ENCODE peak calls at places on chromosomes 2 and 18, in nine cellular contexts. One of them, this sample, is unnamed.
A peak's percentile ranks its signal among the peaks of the same experiment; 100 is the strongest.

GRCh38 chr2:239315308-239315707 is 85.5 kb downstream of the HDAC4 start:
- DNase-seq in activated effector memory CD4-positive, alpha-beta T cell treated with anti-CD3 and anti-CD28 coated beads, Interleukin-2, amount 50 U/mL, for 16 hours: peak; percentile 17
- DNase-seq in GM04504: no peak
- DNase-seq in astrocyte of the spinal cord: no peak
- DNase-seq in naive B cell: no peak
- DNase-seq in cardiac fibroblast: no peak
- DNase-seq in neuronal stem cell: no peak
- DNase-seq in central memory CD4-positive, alpha-beta T cell: no peak
- DNase-seq in kidney: no peak
- DNase-seq in this sample: no peak

GRCh38 chr2:42558827-42559226 is 9.6 kb upstream of the MTA3 start:
- DNase-seq in activated effector memory CD4-positive, alpha-beta T cell treated with anti-CD3 and anti-CD28 coated beads, Interleukin-2, amount 50 U/mL, for 16 hours: no peak
- DNase-seq in GM04504: no peak
- DNase-seq in kidney: no peak
- DNase-seq in cardiac fibroblast: no peak
- DNase-seq in naive B cell: no peak
- DNase-seq in central memory CD4-positive, alpha-beta T cell: no peak
- DNase-seq in neuronal stem cell: no peak
- DNase-seq in astrocyte of the spinal cord: no peak
- DNase-seq in this sample: no peak

GRCh38 chr2:46963961-46964673 is 48.5 kb upstream of the MCFD2 start:
- DNase-seq in GM04504: no peak
- DNase-seq in activated effector memory CD4-positive, alpha-beta T cell treated with anti-CD3 and anti-CD28 coated beads, Interleukin-2, amount 50 U/mL, for 16 hours: no peak
- DNase-seq in central memory CD4-positive, alpha-beta T cell: no peak
- DNase-seq in astrocyte of the spinal cord: no peak
- DNase-seq in naive B cell: no peak
- DNase-seq in kidney: no peak
- DNase-seq in neuronal stem cell: no peak
- DNase-seq in cardiac fibroblast: no peak
- DNase-seq in this sample: no peak

GRCh38 chr2:169221745-169222369 is 140.5 kb downstream of the LRP2 start:
- DNase-seq in neuronal stem cell: no peak
- DNase-seq in central memory CD4-positive, alpha-beta T cell: no peak
- DNase-seq in activated effector memory CD4-positive, alpha-beta T cell treated with anti-CD3 and anti-CD28 coated beads, Interleukin-2, amount 50 U/mL, for 16 hours: no peak
- DNase-seq in naive B cell: no peak
- DNase-seq in astrocyte of the spinal cord: peak; percentile 48
- DNase-seq in kidney: no peak
- DNase-seq in GM04504: no peak
- DNase-seq in cardiac fibroblast: peak; percentile 55
- DNase-seq in this sample: peak; percentile 61

GRCh38 chr2:176827269-176827668 is 385.3 kb upstream of the HNRNPA3 start:
- DNase-seq in activated effector memory CD4-positive, alpha-beta T cell treated with anti-CD3 and anti-CD28 coated beads, Interleukin-2, amount 50 U/mL, for 16 hours: no peak
- DNase-seq in naive B cell: no peak
- DNase-seq in astrocyte of the spinal cord: no peak
- DNase-seq in central memory CD4-positive, alpha-beta T cell: no peak
- DNase-seq in kidney: no peak
- DNase-seq in neuronal stem cell: no peak
- DNase-seq in GM04504: no peak
- DNase-seq in cardiac fibroblast: no peak
- DNase-seq in this sample: no peak

GRCh38 chr2:231557571-231558217 is 27.4 kb upstream of the NMUR1 start:
- DNase-seq in central memory CD4-positive, alpha-beta T cell: peak; percentile 72
- DNase-seq in neuronal stem cell: peak; percentile 51
- DNase-seq in cardiac fibroblast: peak; percentile 94
- DNase-seq in kidney: peak; percentile 89
- DNase-seq in naive B cell: peak; percentile 72
- DNase-seq in GM04504: peak; percentile 60
- DNase-seq in activated effector memory CD4-positive, alpha-beta T cell treated with anti-CD3 and anti-CD28 coated beads, Interleukin-2, amount 50 U/mL, for 16 hours: peak; percentile 82
- DNase-seq in astrocyte of the spinal cord: peak; percentile 72
- DNase-seq in this sample: peak; percentile 22

GRCh38 chr2:142944264-142944663 is 66.8 kb downstream of the KYNU start:
- DNase-seq in naive B cell: no peak
- DNase-seq in kidney: no peak
- DNase-seq in GM04504: peak; percentile 26
- DNase-seq in central memory CD4-positive, alpha-beta T cell: no peak
- DNase-seq in astrocyte of the spinal cord: peak; percentile 52
- DNase-seq in activated effector memory CD4-positive, alpha-beta T cell treated with anti-CD3 and anti-CD28 coated beads, Interleukin-2, amount 50 U/mL, for 16 hours: no peak
- DNase-seq in neuronal stem cell: no peak
- DNase-seq in cardiac fibroblast: no peak
- DNase-seq in this sample: no peak

GRCh38 chr2:134466141-134466540 is 212.3 kb downstream of the MGAT5 start:
- DNase-seq in kidney: no peak
- DNase-seq in astrocyte of the spinal cord: no peak
- DNase-seq in GM04504: no peak
- DNase-seq in neuronal stem cell: no peak
- DNase-seq in naive B cell: no peak
- DNase-seq in activated effector memory CD4-positive, alpha-beta T cell treated with anti-CD3 and anti-CD28 coated beads, Interleukin-2, amount 50 U/mL, for 16 hours: no peak
- DNase-seq in cardiac fibroblast: peak; percentile 10
- DNase-seq in central memory CD4-positive, alpha-beta T cell: no peak
- DNase-seq in this sample: peak; percentile 57

GRCh38 chr2:40230186-40230585 is 221.7 kb downstream of the SLC8A1 start:
- DNase-seq in GM04504: no peak
- DNase-seq in activated effector memory CD4-positive, alpha-beta T cell treated with anti-CD3 and anti-CD28 coated beads, Interleukin-2, amount 50 U/mL, for 16 hours: no peak
- DNase-seq in astrocyte of the spinal cord: no peak
- DNase-seq in cardiac fibroblast: no peak
- DNase-seq in central memory CD4-positive, alpha-beta T cell: no peak
- DNase-seq in kidney: no peak
- DNase-seq in naive B cell: no peak
- DNase-seq in neuronal stem cell: no peak
- DNase-seq in this sample: no peak

GRCh38 chr2:66251520-66251919 is 183.4 kb upstream of the MEIS1 start:
- DNase-seq in central memory CD4-positive, alpha-beta T cell: no peak
- DNase-seq in activated effector memory CD4-positive, alpha-beta T cell treated with anti-CD3 and anti-CD28 coated beads, Interleukin-2, amount 50 U/mL, for 16 hours: no peak
- DNase-seq in kidney: no peak
- DNase-seq in astrocyte of the spinal cord: no peak
- DNase-seq in GM04504: no peak
- DNase-seq in naive B cell: no peak
- DNase-seq in cardiac fibroblast: no peak
- DNase-seq in neuronal stem cell: no peak
- DNase-seq in this sample: no peak

GRCh38 chr2:238103465-238104070 is 3.4 kb downstream of the ESPNL start:
- DNase-seq in cardiac fibroblast: no peak
- DNase-seq in neuronal stem cell: no peak
- DNase-seq in kidney: peak; percentile 59
- DNase-seq in astrocyte of the spinal cord: no peak
- DNase-seq in GM04504: no peak
- DNase-seq in central memory CD4-positive, alpha-beta T cell: no peak
- DNase-seq in activated effector memory CD4-positive, alpha-beta T cell treated with anti-CD3 and anti-CD28 coated beads, Interleukin-2, amount 50 U/mL, for 16 hours: peak; percentile 30
- DNase-seq in naive B cell: no peak
- DNase-seq in this sample: no peak

GRCh38 chr2:135926605-135927004 is 50.4 kb upstream of the MCM6 start:
- DNase-seq in astrocyte of the spinal cord: no peak
- DNase-seq in GM04504: no peak
- DNase-seq in activated effector memory CD4-positive, alpha-beta T cell treated with anti-CD3 and anti-CD28 coated beads, Interleukin-2, amount 50 U/mL, for 16 hours: no peak
- DNase-seq in neuronal stem cell: no peak
- DNase-seq in kidney: no peak
- DNase-seq in central memory CD4-positive, alpha-beta T cell: no peak
- DNase-seq in cardiac fibroblast: no peak
- DNase-seq in naive B cell: no peak
- DNase-seq in this sample: no peak

GRCh38 chr2:218003265-218003950 is 613 bp upstream of the TNS1 start:
- DNase-seq in cardiac fibroblast: peak; percentile 84
- DNase-seq in neuronal stem cell: no peak
- DNase-seq in naive B cell: no peak
- DNase-seq in kidney: no peak
- DNase-seq in activated effector memory CD4-positive, alpha-beta T cell treated with anti-CD3 and anti-CD28 coated beads, Interleukin-2, amount 50 U/mL, for 16 hours: no peak
- DNase-seq in GM04504: no peak
- DNase-seq in astrocyte of the spinal cord: peak; percentile 33
- DNase-seq in central memory CD4-positive, alpha-beta T cell: no peak
- DNase-seq in this sample: no peak

GRCh38 chr2:64838817-64839216 is 150.4 kb upstream of the SLC1A4 start:
- DNase-seq in central memory CD4-positive, alpha-beta T cell: no peak
- DNase-seq in cardiac fibroblast: peak; percentile 80
- DNase-seq in naive B cell: no peak
- DNase-seq in GM04504: peak; percentile 92
- DNase-seq in neuronal stem cell: no peak
- DNase-seq in astrocyte of the spinal cord: peak; percentile 89
- DNase-seq in kidney: peak; percentile 90
- DNase-seq in activated effector memory CD4-positive, alpha-beta T cell treated with anti-CD3 and anti-CD28 coated beads, Interleukin-2, amount 50 U/mL, for 16 hours: no peak
- DNase-seq in this sample: no peak

GRCh38 chr2:217835931-217836881 is 166.6 kb downstream of the TNS1 start:
- DNase-seq in activated effector memory CD4-positive, alpha-beta T cell treated with anti-CD3 and anti-CD28 coated beads, Interleukin-2, amount 50 U/mL, for 16 hours: no peak
- DNase-seq in astrocyte of the spinal cord: peak; percentile 78
- DNase-seq in GM04504: peak; percentile 81
- DNase-seq in neuronal stem cell: peak; percentile 62
- DNase-seq in central memory CD4-positive, alpha-beta T cell: no peak
- DNase-seq in naive B cell: no peak
- DNase-seq in kidney: peak; percentile 71
- DNase-seq in cardiac fibroblast: peak; percentile 98
- DNase-seq in this sample: no peak

GRCh38 chr2:83991992-83992391 is 467.1 kb downstream of the SUCLG1 start:
- DNase-seq in activated effector memory CD4-positive, alpha-beta T cell treated with anti-CD3 and anti-CD28 coated beads, Interleukin-2, amount 50 U/mL, for 16 hours: no peak
- DNase-seq in neuronal stem cell: no peak
- DNase-seq in naive B cell: no peak
- DNase-seq in central memory CD4-positive, alpha-beta T cell: no peak
- DNase-seq in cardiac fibroblast: no peak
- DNase-seq in GM04504: peak; percentile 4
- DNase-seq in kidney: no peak
- DNase-seq in astrocyte of the spinal cord: no peak
- DNase-seq in this sample: no peak

GRCh38 chr2:63050916-63051794 is 525 bp downstream of the OTX1 start:
- DNase-seq in GM04504: no peak
- DNase-seq in activated effector memory CD4-positive, alpha-beta T cell treated with anti-CD3 and anti-CD28 coated beads, Interleukin-2, amount 50 U/mL, for 16 hours: no peak
- DNase-seq in neuronal stem cell: peak; percentile 23
- DNase-seq in astrocyte of the spinal cord: no peak
- DNase-seq in central memory CD4-positive, alpha-beta T cell: no peak
- DNase-seq in naive B cell: peak; percentile 21
- DNase-seq in kidney: peak; percentile 72
- DNase-seq in cardiac fibroblast: no peak
- DNase-seq in this sample: no peak

GRCh38 chr2:43230481-43230880 is 4.1 kb upstream of the ZFP36L2 start:
- DNase-seq in neuronal stem cell: no peak
- DNase-seq in cardiac fibroblast: no peak
- DNase-seq in activated effector memory CD4-positive, alpha-beta T cell treated with anti-CD3 and anti-CD28 coated beads, Interleukin-2, amount 50 U/mL, for 16 hours: no peak
- DNase-seq in GM04504: no peak
- DNase-seq in kidney: no peak
- DNase-seq in central memory CD4-positive, alpha-beta T cell: no peak
- DNase-seq in astrocyte of the spinal cord: no peak
- DNase-seq in naive B cell: no peak
- DNase-seq in this sample: no peak

GRCh38 chr2:110105608-110106467 is 9.8 kb downstream of the MALL start:
- DNase-seq in central memory CD4-positive, alpha-beta T cell: no peak
- DNase-seq in naive B cell: no peak
- DNase-seq in activated effector memory CD4-positive, alpha-beta T cell treated with anti-CD3 and anti-CD28 coated beads, Interleukin-2, amount 50 U/mL, for 16 hours: no peak
- DNase-seq in kidney: no peak
- DNase-seq in GM04504: no peak
- DNase-seq in neuronal stem cell: no peak
- DNase-seq in astrocyte of the spinal cord: peak; percentile 79
- DNase-seq in cardiac fibroblast: no peak
- DNase-seq in this sample: no peak

GRCh38 chr2:105442056-105442455 is 43.2 kb upstream of the FHL2 start:
- DNase-seq in kidney: no peak
- DNase-seq in neuronal stem cell: no peak
- DNase-seq in GM04504: no peak
- DNase-seq in central memory CD4-positive, alpha-beta T cell: no peak
- DNase-seq in activated effector memory CD4-positive, alpha-beta T cell treated with anti-CD3 and anti-CD28 coated beads, Interleukin-2, amount 50 U/mL, for 16 hours: no peak
- DNase-seq in astrocyte of the spinal cord: no peak
- DNase-seq in cardiac fibroblast: no peak
- DNase-seq in naive B cell: no peak
- DNase-seq in this sample: no peak

GRCh38 chr2:60312618-60313017 is 240.8 kb downstream of the BCL11A start:
- DNase-seq in kidney: no peak
- DNase-seq in GM04504: no peak
- DNase-seq in naive B cell: peak; percentile 18
- DNase-seq in cardiac fibroblast: no peak
- DNase-seq in activated effector memory CD4-positive, alpha-beta T cell treated with anti-CD3 and anti-CD28 coated beads, Interleukin-2, amount 50 U/mL, for 16 hours: no peak
- DNase-seq in astrocyte of the spinal cord: no peak
- DNase-seq in central memory CD4-positive, alpha-beta T cell: no peak
- DNase-seq in neuronal stem cell: no peak
- DNase-seq in this sample: no peak

GRCh38 chr2:86301010-86301409 is 36.4 kb downstream of the REEP1 start:
- DNase-seq in naive B cell: no peak
- DNase-seq in kidney: no peak
- DNase-seq in GM04504: no peak
- DNase-seq in neuronal stem cell: no peak
- DNase-seq in astrocyte of the spinal cord: no peak
- DNase-seq in central memory CD4-positive, alpha-beta T cell: no peak
- DNase-seq in cardiac fibroblast: no peak
- DNase-seq in activated effector memory CD4-positive, alpha-beta T cell treated with anti-CD3 and anti-CD28 coated beads, Interleukin-2, amount 50 U/mL, for 16 hours: no peak
- DNase-seq in this sample: no peak

GRCh38 chr2:1605659-1606400 is 138.5 kb downstream of the PXDN start:
- DNase-seq in activated effector memory CD4-positive, alpha-beta T cell treated with anti-CD3 and anti-CD28 coated beads, Interleukin-2, amount 50 U/mL, for 16 hours: peak; percentile 56
- DNase-seq in kidney: peak; percentile 59
- DNase-seq in neuronal stem cell: no peak
- DNase-seq in central memory CD4-positive, alpha-beta T cell: no peak
- DNase-seq in cardiac fibroblast: peak; percentile 32
- DNase-seq in astrocyte of the spinal cord: peak; percentile 48
- DNase-seq in naive B cell: peak; percentile 33
- DNase-seq in GM04504: no peak
- DNase-seq in this sample: no peak

GRCh38 chr2:35787302-35788031 is 568.1 kb upstream of the CRIM1 start:
- DNase-seq in naive B cell: no peak
- DNase-seq in kidney: no peak
- DNase-seq in GM04504: no peak
- DNase-seq in cardiac fibroblast: no peak
- DNase-seq in neuronal stem cell: no peak
- DNase-seq in activated effector memory CD4-positive, alpha-beta T cell treated with anti-CD3 and anti-CD28 coated beads, Interleukin-2, amount 50 U/mL, for 16 hours: no peak
- DNase-seq in astrocyte of the spinal cord: no peak
- DNase-seq in central memory CD4-positive, alpha-beta T cell: no peak
- DNase-seq in this sample: no peak

GRCh38 chr2:28648671-28649395 is 102.8 kb upstream of the PPP1CB start:
- DNase-seq in astrocyte of the spinal cord: no peak
- DNase-seq in central memory CD4-positive, alpha-beta T cell: no peak
- DNase-seq in activated effector memory CD4-positive, alpha-beta T cell treated with anti-CD3 and anti-CD28 coated beads, Interleukin-2, amount 50 U/mL, for 16 hours: no peak
- DNase-seq in kidney: peak; percentile 23
- DNase-seq in naive B cell: no peak
- DNase-seq in GM04504: no peak
- DNase-seq in neuronal stem cell: no peak
- DNase-seq in cardiac fibroblast: no peak
- DNase-seq in this sample: no peak

GRCh38 chr2:30194421-30194820 is 36.9 kb upstream of the LBH start:
- DNase-seq in naive B cell: no peak
- DNase-seq in activated effector memory CD4-positive, alpha-beta T cell treated with anti-CD3 and anti-CD28 coated beads, Interleukin-2, amount 50 U/mL, for 16 hours: no peak
- DNase-seq in GM04504: no peak
- DNase-seq in astrocyte of the spinal cord: no peak
- DNase-seq in cardiac fibroblast: no peak
- DNase-seq in central memory CD4-positive, alpha-beta T cell: no peak
- DNase-seq in kidney: no peak
- DNase-seq in neuronal stem cell: no peak
- DNase-seq in this sample: no peak

GRCh38 chr2:20617081-20617575 is 33.8 kb downstream of the HS1BP3 start:
- DNase-seq in kidney: peak; percentile 94
- DNase-seq in naive B cell: no peak
- DNase-seq in cardiac fibroblast: peak; percentile 83
- DNase-seq in neuronal stem cell: no peak
- DNase-seq in central memory CD4-positive, alpha-beta T cell: no peak
- DNase-seq in GM04504: no peak
- DNase-seq in astrocyte of the spinal cord: no peak
- DNase-seq in activated effector memory CD4-positive, alpha-beta T cell treated with anti-CD3 and anti-CD28 coated beads, Interleukin-2, amount 50 U/mL, for 16 hours: peak; percentile 51
- DNase-seq in this sample: no peak

GRCh38 chr18:75139226-75139911 is 69.6 kb downstream of the PTGR3 start:
- DNase-seq in activated effector memory CD4-positive, alpha-beta T cell treated with anti-CD3 and anti-CD28 coated beads, Interleukin-2, amount 50 U/mL, for 16 hours: no peak
- DNase-seq in astrocyte of the spinal cord: no peak
- DNase-seq in neuronal stem cell: no peak
- DNase-seq in naive B cell: no peak
- DNase-seq in cardiac fibroblast: no peak
- DNase-seq in kidney: no peak
- DNase-seq in central memory CD4-positive, alpha-beta T cell: no peak
- DNase-seq in GM04504: no peak
- DNase-seq in this sample: peak; percentile 30

GRCh38 chr2:137211761-137212160 is 446.4 kb downstream of the THSD7B start:
- DNase-seq in GM04504: no peak
- DNase-seq in activated effector memory CD4-positive, alpha-beta T cell treated with anti-CD3 and anti-CD28 coated beads, Interleukin-2, amount 50 U/mL, for 16 hours: no peak
- DNase-seq in cardiac fibroblast: no peak
- DNase-seq in central memory CD4-positive, alpha-beta T cell: no peak
- DNase-seq in kidney: no peak
- DNase-seq in neuronal stem cell: no peak
- DNase-seq in astrocyte of the spinal cord: no peak
- DNase-seq in naive B cell: no peak
- DNase-seq in this sample: no peak

GRCh38 chr18:13700153-13700552 is 26.2 kb downstream of the FAM210A start:
- DNase-seq in central memory CD4-positive, alpha-beta T cell: no peak
- DNase-seq in naive B cell: peak; percentile 21
- DNase-seq in neuronal stem cell: no peak
- DNase-seq in astrocyte of the spinal cord: no peak
- DNase-seq in GM04504: no peak
- DNase-seq in cardiac fibroblast: no peak
- DNase-seq in kidney: no peak
- DNase-seq in activated effector memory CD4-positive, alpha-beta T cell treated with anti-CD3 and anti-CD28 coated beads, Interleukin-2, amount 50 U/mL, for 16 hours: no peak
- DNase-seq in this sample: no peak

GRCh38 chr2:229586012-229586411 is 128.3 kb downstream of the DNER start:
- DNase-seq in activated effector memory CD4-positive, alpha-beta T cell treated with anti-CD3 and anti-CD28 coated beads, Interleukin-2, amount 50 U/mL, for 16 hours: no peak
- DNase-seq in central memory CD4-positive, alpha-beta T cell: no peak
- DNase-seq in naive B cell: no peak
- DNase-seq in kidney: no peak
- DNase-seq in GM04504: no peak
- DNase-seq in astrocyte of the spinal cord: peak; percentile 65
- DNase-seq in neuronal stem cell: no peak
- DNase-seq in cardiac fibroblast: no peak
- DNase-seq in this sample: no peak